ENCODE peak calls at places on chromosome 21, in eight cellular contexts. S, R, Y, Z, W, M, O and K are unnamed samples.

GRCh38 chr21:14241322-14241721 is 25.4 kb downstream of the RBM11 start:
- DNase-seq in M (no peak), Y (no peak), S (no peak), W (no peak), R (no peak), O (no peak), Z (no peak), K (no peak)

GRCh38 chr21:28283652-28284490 is 708.8 kb downstream of the LTN1 start:
- DNase-seq in S (peak), O (no peak), Z (no peak), R (no peak), W (no peak), Y (no peak), M (no peak), K (no peak)

GRCh38 chr21:39037807-39038405 is 145.3 kb downstream of the PSMG1 start:
- DNase-seq in S (no peak), Y (no peak), O (no peak), M (no peak), W (no peak), Z (no peak), R (no peak), K (no peak)

GRCh38 chr21:38756746-38757145 is 49.0 kb upstream of the ETS2 start:
- DNase-seq in W (no peak), O (no peak), R (no peak), Z (no peak), M (no peak), S (peak), Y (no peak), K (no peak)

GRCh38 chr21:43369124-43369523 is 57.8 kb downstream of the SIK1 start:
- DNase-seq in R (no peak), W (peak), Z (no peak), O (no peak), M (no peak), Y (peak), S (no peak), K (no peak)

GRCh38 chr21:38806942-38807284 is 1.2 kb downstream of the ETS2 start:
- DNase-seq in R (no peak), Z (no peak), S (no peak), O (no peak), M (no peak), W (no peak), Y (no peak), K (no peak)

GRCh38 chr21:15772654-15773053 is 42.9 kb downstream of the USP25 start:
- DNase-seq in Z (no peak), M (no peak), Y (no peak), S (no peak), R (no peak), O (no peak), W (no peak), K (no peak)

GRCh38 chr21:15495965-15496364 is 233.8 kb upstream of the USP25 start:
- DNase-seq in W (no peak), M (no peak), O (no peak), S (peak), R (no peak), Z (no peak), Y (no peak), K (no peak)

GRCh38 chr21:44485254-44485793 is 30.0 kb downstream of the LRRC3 start:
- DNase-seq in R (peak), W (no peak), Y (no peak), O (no peak), M (no peak), Z (no peak), S (peak), K (no peak)

GRCh38 chr21:21283810-21284209 is 285.6 kb downstream of the NCAM2 start:
- DNase-seq in R (no peak), Y (no peak), W (no peak), O (no peak), Z (no peak), S (no peak), M (no peak), K (no peak)

GRCh38 chr21:34363733-34364132 is at the start of gene KCNE2:
- DNase-seq in M (no peak), S (no peak), W (no peak), R (no peak), Y (no peak), O (no peak), Z (peak), K (no peak)
- H3K4me3 ChIP-seq in M (no peak), S (no peak), W (no peak), R (no peak), Y (no peak), O (no peak), Z (no peak), K (no peak)

GRCh38 chr21:29309703-29310102 is 11.0 kb downstream of the BACH1 start:
- DNase-seq in S (no peak), O (no peak), Z (no peak), Y (no peak), R (no peak), M (no peak), W (no peak), K (no peak)
- H3K27ac ChIP-seq in S (no peak), O (no peak), Z (no peak), Y (no peak), R (no peak), M (no peak), W (no peak), K (no peak)

DNA sequence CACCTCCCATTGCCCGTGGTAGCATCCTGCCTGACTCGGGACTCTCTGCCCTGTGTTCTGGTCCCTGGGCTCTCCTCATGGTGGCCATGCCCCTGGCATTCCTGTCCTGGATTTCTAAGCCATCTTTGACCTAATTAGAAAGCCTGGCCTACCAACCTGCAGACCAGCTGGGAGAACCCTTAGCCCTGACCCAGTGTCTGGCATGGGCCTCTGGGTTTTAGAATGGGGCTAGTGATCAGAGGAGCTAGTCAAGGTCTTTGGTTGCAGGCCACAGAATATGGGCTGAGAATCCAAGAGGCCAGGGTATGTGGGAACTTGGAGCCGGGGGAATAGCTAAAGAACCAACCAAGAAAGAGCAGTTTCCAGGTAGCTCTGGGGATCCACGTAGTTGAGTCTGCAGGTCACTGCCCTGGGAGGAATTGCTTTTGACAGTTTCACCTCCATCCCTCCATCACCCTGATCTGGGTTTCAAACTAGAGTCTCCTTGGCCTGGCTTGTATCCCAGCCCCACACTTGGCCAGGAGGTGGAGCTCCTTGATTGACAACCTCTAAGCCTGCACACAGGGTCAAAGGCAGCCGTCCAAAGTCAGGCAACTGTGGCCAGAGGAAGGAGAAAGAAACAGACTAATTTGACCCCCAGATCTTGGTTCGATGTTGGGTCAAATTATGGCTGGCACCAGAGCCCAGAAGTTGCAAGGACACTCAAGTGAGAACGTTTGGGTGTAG is 54.7 kb upstream of the ABCG1 start:
- DNase-seq in M (peak), S (peak), Z (peak), R (peak), Y (peak), O (no peak), W (no peak), K (no peak)
- TF ChIP-seq CTCF in M (peak), S (no peak), Z (peak), R (peak), Y (peak), O (peak), W (peak), K (peak)

DNA sequence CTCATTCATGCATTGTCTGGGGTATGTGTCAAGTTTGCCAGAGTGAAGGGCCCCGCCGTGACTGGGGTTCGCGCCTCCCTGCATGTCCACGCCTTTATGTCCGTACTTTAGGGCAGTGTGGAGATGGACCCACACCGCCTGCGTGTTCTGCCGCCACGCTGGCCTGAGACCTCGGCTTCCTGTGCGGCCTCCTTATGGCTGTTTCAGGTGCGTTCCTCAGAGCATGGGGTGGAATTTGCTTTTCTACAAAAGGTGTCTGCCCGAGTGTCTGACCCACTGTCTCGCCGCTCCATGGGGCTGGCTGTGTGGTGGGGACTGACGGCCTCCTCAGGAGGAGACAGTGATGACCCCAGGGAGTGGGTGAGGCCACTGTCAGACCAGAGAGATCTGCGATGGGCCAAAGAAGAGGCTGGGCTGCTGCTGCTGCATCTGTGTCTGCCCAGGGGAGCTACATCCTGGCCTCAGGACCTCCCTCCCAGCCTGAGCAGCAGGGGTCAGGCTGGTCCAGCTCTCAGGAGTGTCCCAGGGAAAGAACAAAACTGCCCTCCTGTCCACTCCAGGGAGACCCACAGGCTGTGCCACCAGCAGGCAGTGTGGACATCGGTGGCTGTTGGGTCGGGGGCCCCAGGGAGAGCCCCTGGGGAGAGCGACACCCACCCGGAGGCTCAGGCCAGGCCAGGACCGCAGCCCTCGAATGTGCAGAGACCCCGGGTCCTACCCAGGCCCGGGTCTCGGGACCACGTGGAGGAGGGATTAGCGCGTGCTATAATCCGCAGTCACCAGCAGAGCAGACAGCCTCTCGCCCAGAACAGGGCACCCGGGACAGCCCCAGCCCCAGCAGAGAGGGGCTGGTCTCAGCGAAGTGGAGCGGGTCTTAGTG is 9.8 kb upstream of the SLC19A1 start:
- DNase-seq in M (peak), Z (peak), R (no peak), Y (no peak), W (peak), O (no peak), S (no peak), K (no peak)
- H3K4me3 ChIP-seq in M (no peak), Z (no peak), R (no peak), Y (no peak), W (no peak), O (no peak), S (no peak), K (no peak)

DNA sequence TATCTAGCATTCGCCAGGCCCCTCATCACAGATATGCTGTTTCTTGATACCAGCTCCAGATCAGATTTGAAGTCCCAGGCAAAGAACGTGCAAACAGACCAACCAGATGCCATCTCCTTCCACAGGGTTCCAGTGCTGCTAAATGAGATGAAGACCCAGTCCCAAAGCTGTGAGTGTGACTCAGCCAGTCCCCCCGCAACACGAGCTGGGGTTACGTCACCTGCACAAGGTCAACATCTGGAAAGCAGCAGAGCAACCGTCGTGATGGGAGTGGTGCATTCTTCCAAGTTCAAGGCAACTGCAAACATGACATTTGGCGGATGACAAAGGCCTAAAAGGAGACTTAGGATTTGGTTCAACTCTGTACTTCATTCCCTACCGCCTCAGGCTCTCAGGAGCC is 69.6 kb upstream of the TIAM1 start:
- DNase-seq in Y (no peak), M (no peak), W (no peak), R (no peak), Z (no peak), S (no peak), O (no peak), K (no peak)
- H3K27ac ChIP-seq in Y (no peak), M (no peak), W (no peak), R (no peak), Z (no peak), S (no peak), O (no peak), K (no peak)

GRCh38 chr21:35933466-35933865 is 126.9 kb downstream of the SETD4 start:
- DNase-seq in R (no peak), W (no peak), S (peak), Y (peak), Z (no peak), M (no peak), O (no peak), K (peak)
- TF ChIP-seq CTCF in R (no peak), W (no peak), S (peak), Y (peak), Z (no peak), M (no peak), O (peak), K (no peak)

GRCh38 chr21:36105327-36105842 is 29.5 kb upstream of the CBR3 start:
- DNase-seq in R (no peak), M (no peak), O (no peak), W (no peak), Y (no peak), Z (no peak), S (no peak), K (no peak)
- H3K4me3 ChIP-seq in R (no peak), M (no peak), O (no peak), W (peak), Y (no peak), Z (peak), S (no peak), K (peak)